ENCODE peak calls at places on chromosomes 11 and 22, in five cellular contexts. T is NCI-H1092 treated with DMSO at 0.1 percent for 48 hours; I is kidney tubule cell; D is T1000; K is stimulated activated CD8-positive, alpha-beta memory T cell treated with anti-CD3 and anti-CD28 coated beads, Interleukin-15, amount 100 ng/mL, for 4 hours. M is an unnamed sample.
A peak's percentile ranks its signal among the peaks of the same experiment; 100 is the strongest.

GRCh38 chr11:34235189-34235588 is 122.6 kb downstream of the ABTB2 start:
- DNase-seq in T (no peak), I (no peak), D (no peak), K (no peak), M (no peak)

GRCh38 chr11:121254756-121255155 is 37.8 kb upstream of the SC5D start:
- DNase-seq in T (no peak), I (no peak), D (no peak), K (no peak), M (no peak)

GRCh38 chr11:130413383-130414106 is 14.9 kb downstream of the ADAMTS8 start:
- DNase-seq in T (no peak), I (peak; percentile 94), D (peak; percentile 15), K (no peak), M (peak; percentile 50)

GRCh38 chr11:109112748-109113378 is 309.1 kb upstream of the C11orf87 start:
- DNase-seq in T (peak; percentile 91), I (no peak), D (no peak), K (no peak), M (no peak)

GRCh38 chr22:47284822-47285221 is 522.4 kb downstream of the TBC1D22A start:
- DNase-seq in T (no peak), I (no peak), D (no peak), K (no peak), M (no peak)

GRCh38 chr11:19756675-19757475 is 44.2 kb downstream of the NAV2 start:
- DNase-seq in T (no peak), I (no peak), D (no peak), K (no peak), M (peak; percentile 19)

GRCh38 chr22:25777411-25777810 is 35.4 kb downstream of the MYO18B start:
- DNase-seq in T (no peak), I (no peak), D (no peak), K (no peak), M (no peak)

GRCh38 chr22:23246982-23247766 is 66.9 kb downstream of the BCR start:
- DNase-seq in T (peak; percentile 47), I (no peak), D (no peak), K (no peak), M (no peak)

GRCh38 chr11:34948721-34949120 is 32.3 kb downstream of the PDHX start:
- DNase-seq in T (no peak), I (no peak), D (no peak), K (no peak), M (no peak)

GRCh38 chr11:118629761-118630661 is 22.6 kb downstream of the PHLDB1 start:
- DNase-seq in T (no peak), I (no peak), D (no peak), K (no peak), M (no peak)

GRCh38 chr11:124751741-124752470 is at the start of gene VSIG2:
- DNase-seq in T (no peak), I (no peak), D (no peak), K (no peak), M (no peak)

GRCh38 chr11:46389450-46390330 is 1.9 kb downstream of the CHRM4 start:
- DNase-seq in T (peak; percentile 81), I (peak; percentile 72), D (peak; percentile 76), K (no peak), M (peak; percentile 50)

GRCh38 chr22:37643225-37643847 is 3.9 kb downstream of the SH3BP1 start:
- DNase-seq in T (peak; percentile 52), I (peak; percentile 77), D (peak; percentile 75), K (peak; percentile 58), M (peak; percentile 86)

GRCh38 chr11:43868852-43869567 is 11.6 kb upstream of the ALKBH3 start:
- DNase-seq in T (no peak), I (peak; percentile 78), D (no peak), K (peak; percentile 2), M (no peak)

GRCh38 chr22:31345331-31346254 is 553 bp downstream of the PATZ1 start:
- DNase-seq in T (peak; percentile 85), I (peak; percentile 91), D (peak; percentile 62), K (peak; percentile 77), M (peak; percentile 71)

GRCh38 chr11:6833329-6833728 is 12.2 kb upstream of the OR10A5 start:
- DNase-seq in T (no peak), I (no peak), D (no peak), K (no peak), M (no peak)